ENCODE peak calls at places on chromosomes 4 and X, in nine cellular contexts. N is RPMI7951, V is naive B cell, H is heart right ventricle, B is ascending aorta, A is activated B cell treated with CpG ODN at 0.5 μM for 24 hours, K is nephron progenitor cell, P is NB4, M is non-pigmented ciliary epithelial cell. G is an unnamed sample.
A peak's percentile ranks its signal among the peaks of the same experiment; 100 is the strongest.

GRCh38 chrX:137297167-137297566 is 263.4 kb upstream of the GPR101 start:
- DNase-seq in N (no peak), V (no peak), H (no peak), B (no peak), A (no peak), K (no peak), P (no peak), M (no peak), G (no peak)

GRCh38 chrX:116318672-116319071 is 117.7 kb upstream of the SLC6A14 start:
- DNase-seq in N (no peak), V (no peak), H (no peak), B (no peak), A (no peak), K (no peak), P (no peak), M (no peak), G (peak; percentile 53)

GRCh38 chrX:96102997-96103396 is 581.6 kb upstream of the DIAPH2 start:
- DNase-seq in N (no peak), V (no peak), H (no peak), B (no peak), A (no peak), K (no peak), P (no peak), M (no peak), G (no peak)

GRCh38 chrX:34866636-34867035 is 76.0 kb upstream of the FAM47B start:
- DNase-seq in N (no peak), V (no peak), H (no peak), B (no peak), A (no peak), K (no peak), P (no peak), M (no peak), G (no peak)

GRCh38 chrX:97026406-97026805 is 142.7 kb downstream of the RPA4 start:
- DNase-seq in N (no peak), V (no peak), H (no peak), B (no peak), A (no peak), K (no peak), P (no peak), M (no peak), G (no peak)

GRCh38 chr4:54661156-54661555 is 3.4 kb downstream of the KIT start:
- DNase-seq in N (peak; percentile 95), V (no peak), H (no peak), B (no peak), A (no peak), K (no peak), P (no peak), M (no peak), G (peak; percentile 39)

GRCh38 chr4:152937535-152938236 is 1.6 kb downstream of the FHDC1 start:
- DNase-seq in N (peak; percentile 35), V (peak; percentile 42), H (peak; percentile 23), B (no peak), A (peak; percentile 34), K (peak; percentile 57), P (peak; percentile 27), M (no peak), G (no peak)

GRCh38 chr4:172202480-172203076 is 389.4 kb downstream of the GALNTL6 start:
- DNase-seq in N (peak; percentile 1), V (peak; percentile 5), H (no peak), B (no peak), A (no peak), K (no peak), P (peak; percentile 46), M (no peak), G (peak; percentile 42)

GRCh38 chr4:100188829-100189228 is 1.4 kb downstream of the DDIT4L start:
- DNase-seq in N (no peak), V (no peak), H (no peak), B (no peak), A (no peak), K (no peak), P (no peak), M (no peak), G (no peak)

GRCh38 chrX:3651272-3651671 is 62.2 kb downstream of the PRKX start:
- DNase-seq in N (peak; percentile 13), V (peak; percentile 9), H (no peak), B (no peak), A (no peak), K (no peak), P (peak; percentile 29), M (no peak), G (peak; percentile 19)

GRCh38 chr4:8538703-8539567 is 41.3 kb upstream of the GPR78 start:
- DNase-seq in N (peak; percentile 90), V (no peak), H (no peak), B (no peak), A (no peak), K (no peak), P (no peak), M (no peak), G (peak; percentile 93)

GRCh38 chr4:152220201-152220666 is 315.7 kb downstream of the FBXW7 start:
- DNase-seq in N (peak; percentile 73), V (no peak), H (no peak), B (no peak), A (no peak), K (no peak), P (no peak), M (no peak), G (peak; percentile 66)

GRCh38 chr4:69075061-69075792 is 21.0 kb upstream of the UGT2B7 start:
- DNase-seq in N (no peak), V (no peak), H (no peak), B (no peak), A (no peak), K (no peak), P (no peak), M (no peak), G (no peak)

GRCh38 chr4:21830272-21830671 is 118.3 kb downstream of the KCNIP4 start:
- DNase-seq in N (peak; percentile 7), V (no peak), H (no peak), B (no peak), A (no peak), K (no peak), P (no peak), M (no peak), G (no peak)

GRCh38 chr4:165489786-165490185 is 111.0 kb downstream of the CPE start:
- DNase-seq in N (no peak), V (no peak), H (no peak), B (no peak), A (no peak), K (no peak), P (no peak), M (no peak), G (peak; percentile 89)

GRCh38 chr4:84126061-84126787 is 372.9 kb downstream of the NKX6-1 start:
- DNase-seq in N (no peak), V (no peak), H (no peak), B (no peak), A (no peak), K (no peak), P (no peak), M (no peak), G (no peak)

GRCh38 chrX:102154218-102154860 is 1.4 kb downstream of the BEX5 start:
- DNase-seq in N (no peak), V (no peak), H (no peak), B (no peak), A (no peak), K (peak; percentile 48), P (no peak), M (no peak), G (no peak)

GRCh38 chr4:41814565-41814964 is 66.0 kb upstream of the PHOX2B start:
- DNase-seq in N (peak; percentile 27), V (no peak), H (peak; percentile 5), B (no peak), A (no peak), K (peak; percentile 47), P (no peak), M (no peak), G (no peak)

GRCh38 chrX:46572295-46572936 is 1.1 kb upstream of the CHST7 start:
- DNase-seq in N (no peak), V (peak; percentile 40), H (no peak), B (no peak), A (no peak), K (no peak), P (peak; percentile 13), M (no peak), G (no peak)

GRCh38 chr4:94354474-94354896 is 11.8 kb upstream of the HPGDS start:
- DNase-seq in N (no peak), V (no peak), H (no peak), B (no peak), A (no peak), K (no peak), P (no peak), M (no peak), G (no peak)

GRCh38 chr4:42596918-42597317 is 60.0 kb downstream of the ATP8A1 start:
- DNase-seq in N (no peak), V (no peak), H (no peak), B (no peak), A (no peak), K (no peak), P (peak; percentile 46), M (no peak), G (no peak)

GRCh38 chr4:166153539-166153938 is 280.5 kb downstream of the TLL1 start:
- DNase-seq in N (peak; percentile 60), V (no peak), H (no peak), B (no peak), A (no peak), K (no peak), P (no peak), M (no peak), G (no peak)

GRCh38 chrX:153649178-153649914 is 2.3 kb downstream of the DUSP9 start:
- DNase-seq in N (no peak), V (no peak), H (peak; percentile 17), B (peak; percentile 52), A (no peak), K (peak; percentile 49), P (peak; percentile 62), M (no peak), G (no peak)

GRCh38 chr4:13160906-13161305 is 323.2 kb downstream of the RAB28 start:
- DNase-seq in N (peak; percentile 8), V (no peak), H (no peak), B (no peak), A (no peak), K (no peak), P (no peak), M (peak; percentile 35), G (peak; percentile 14)

GRCh38 chr4:962231-963208 is 10.8 kb downstream of the DGKQ start:
- DNase-seq in N (no peak), V (no peak), H (no peak), B (no peak), A (no peak), K (no peak), P (no peak), M (no peak), G (no peak)

GRCh38 chr4:139950568-139950967 is 203.4 kb downstream of the MAML3 start:
- DNase-seq in N (peak; percentile 89), V (no peak), H (no peak), B (no peak), A (peak; percentile 17), K (no peak), P (peak; percentile 89), M (peak; percentile 68), G (no peak)

GRCh38 chr4:119517361-119518229 is 111.0 kb downstream of the PDE5A start:
- DNase-seq in N (no peak), V (no peak), H (peak; percentile 26), B (no peak), A (no peak), K (no peak), P (no peak), M (peak; percentile 79), G (no peak)

GRCh38 chrX:114930227-114930626 is 87.2 kb downstream of the IL13RA2 start:
- DNase-seq in N (no peak), V (no peak), H (no peak), B (no peak), A (no peak), K (no peak), P (no peak), M (no peak), G (peak; percentile 35)

GRCh38 chr4:45358573-45359506 is 632.5 kb upstream of the GNPDA2 start:
- DNase-seq in N (no peak), V (no peak), H (no peak), B (no peak), A (no peak), K (no peak), P (no peak), M (no peak), G (no peak)

GRCh38 chr4:21470531-21470930 is 478.0 kb downstream of the KCNIP4 start:
- DNase-seq in N (peak; percentile 77), V (no peak), H (peak; percentile 5), B (no peak), A (no peak), K (no peak), P (peak; percentile 9), M (peak; percentile 72), G (peak; percentile 65)

GRCh38 chr4:8904666-8905065 is 33.0 kb upstream of the HMX1 start:
- DNase-seq in N (no peak), V (no peak), H (no peak), B (no peak), A (no peak), K (no peak), P (no peak), M (no peak), G (no peak)

G was measured in bronchial epithelial cell.